ENCODE peak calls at places on chromosomes 2 and 18, in eight cellular contexts. Y is ovary, M is HCT116, H is body of pancreas, T is psoas muscle, R is adrenal gland, L is K562, Z is hepatocyte. B is an unnamed sample.

GRCh38 chr2:86274918-86275275 is 62.5 kb downstream of the REEP1 start:
- DNase-seq in Y (no peak), M (no peak), H (peak; percentile 80), T (no peak), R (peak; percentile 26), L (no peak), Z (peak; percentile 88), B (no peak)

GRCh38 chr2:163465440-163465839 is 270.4 kb downstream of the FIGN start:
- DNase-seq in Y (no peak), M (no peak), H (no peak), T (no peak), R (no peak), L (no peak), Z (peak; percentile 37), B (no peak)

GRCh38 chr2:236730393-236730792 is 160.8 kb downstream of the ACKR3 start:
- DNase-seq in Y (no peak), M (no peak), H (no peak), T (peak; percentile 82), R (no peak), L (no peak), Z (no peak), B (no peak)

GRCh38 chr2:116513991-116514390 is 1300.5 kb upstream of the DDX18 start:
- DNase-seq in Y (no peak), M (no peak), H (no peak), T (no peak), R (no peak), L (no peak), Z (no peak), B (no peak)

GRCh38 chr2:112065966-112066365 is 10.9 kb downstream of the TMEM87B start:
- DNase-seq in Y (no peak), M (no peak), H (no peak), T (no peak), R (no peak), L (no peak), Z (no peak), B (no peak)

GRCh38 chr2:233063269-233063975 is 3.3 kb downstream of the INPP5D start:
- DNase-seq in Y (no peak), M (no peak), H (no peak), T (no peak), R (no peak), L (no peak), Z (no peak), B (no peak)

GRCh38 chr2:216283038-216283900 is 89.0 kb downstream of the MARCHF4 start:
- DNase-seq in Y (no peak), M (peak; percentile 50), H (no peak), T (no peak), R (no peak), L (peak; percentile 63), Z (peak; percentile 18), B (no peak)

GRCh38 chr2:33038230-33038629 is 91.5 kb downstream of the LTBP1 start:
- DNase-seq in Y (no peak), M (no peak), H (no peak), T (no peak), R (no peak), L (no peak), Z (no peak), B (no peak)

GRCh38 chr2:227772932-227773331 is 27.2 kb downstream of the SCYGR8 start:
- DNase-seq in Y (no peak), M (no peak), H (no peak), T (no peak), R (no peak), L (no peak), Z (no peak), B (no peak)

GRCh38 chr2:23599691-23600090 is 214.7 kb downstream of the KLHL29 start:
- DNase-seq in Y (peak; percentile 17), M (no peak), H (no peak), T (no peak), R (no peak), L (no peak), Z (no peak), B (no peak)

GRCh38 chr2:46776687-46777327 is 138.8 kb downstream of the MCFD2 start:
- DNase-seq in Y (peak; percentile 71), M (peak; percentile 54), H (peak; percentile 71), T (no peak), R (peak; percentile 72), L (peak; percentile 74), Z (peak; percentile 78), B (peak; percentile 13)

GRCh38 chr2:122635649-122636496 is 880.4 kb downstream of the TSN start:
- DNase-seq in Y (no peak), M (no peak), H (no peak), T (no peak), R (no peak), L (no peak), Z (no peak), B (no peak)

GRCh38 chr2:109372614-109373013 is 241.2 kb downstream of the SEPTIN10 start:
- DNase-seq in Y (peak; percentile 2), M (no peak), H (no peak), T (no peak), R (no peak), L (no peak), Z (no peak), B (no peak)

GRCh38 chr2:12074126-12074883 is 327.9 kb downstream of the LPIN1 start:
- DNase-seq in Y (no peak), M (no peak), H (no peak), T (no peak), R (no peak), L (peak; percentile 91), Z (no peak), B (peak; percentile 15)
- H3K27ac ChIP-seq in Y (no peak overlapping the region), M (no peak overlapping the region), H (no peak overlapping the region), T (no peak overlapping the region), R (no peak overlapping the region), L (peak overlapping the region; percentile 67), Z (no peak overlapping the region), B (no peak overlapping the region)

GRCh38 chr18:13436596-13436995 is 218.0 kb downstream of the LDLRAD4 start:
- DNase-seq in Y (no peak), M (no peak), H (no peak), T (no peak), R (peak; percentile 42), L (no peak), Z (no peak), B (no peak)
- H3K4me1 ChIP-seq in Y (no peaks in the 10 kb centered on the region), M (no peaks in the 10 kb centered on the region), H (peaks cover 10% of the 10 kb centered on the region), T (peaks cover 26% of the 10 kb centered on the region), R (peaks cover 17% of the 10 kb centered on the region), L (no peaks in the 10 kb centered on the region), Z (no peaks in the 10 kb centered on the region), B (peaks cover 39% of the 10 kb centered on the region)

GRCh38 chr2:69978157-69978904 is 16.9 kb upstream of the ASPRV1 start:
- DNase-seq in Y (no peak), M (no peak), H (no peak), T (peak; percentile 30), R (no peak), L (peak; percentile 86), Z (no peak), B (no peak)

GRCh38 chr2:69975136-69975852 is 13.9 kb upstream of the ASPRV1 start:
- DNase-seq in Y (no peak), M (no peak), H (no peak), T (no peak), R (no peak), L (peak; percentile 44), Z (no peak), B (no peak)

GRCh38 chr2:69979902-69980301 is 18.5 kb upstream of the ASPRV1 start:
- DNase-seq in Y (no peak), M (no peak), H (no peak), T (no peak), R (no peak), L (no peak), Z (no peak), B (no peak)

GRCh38 chr2:69975853-69976462 is 14.5 kb upstream of the ASPRV1 start:
- DNase-seq in Y (peak; percentile 24), M (no peak), H (no peak), T (no peak), R (no peak), L (peak; percentile 92), Z (no peak), B (no peak)

DNA sequence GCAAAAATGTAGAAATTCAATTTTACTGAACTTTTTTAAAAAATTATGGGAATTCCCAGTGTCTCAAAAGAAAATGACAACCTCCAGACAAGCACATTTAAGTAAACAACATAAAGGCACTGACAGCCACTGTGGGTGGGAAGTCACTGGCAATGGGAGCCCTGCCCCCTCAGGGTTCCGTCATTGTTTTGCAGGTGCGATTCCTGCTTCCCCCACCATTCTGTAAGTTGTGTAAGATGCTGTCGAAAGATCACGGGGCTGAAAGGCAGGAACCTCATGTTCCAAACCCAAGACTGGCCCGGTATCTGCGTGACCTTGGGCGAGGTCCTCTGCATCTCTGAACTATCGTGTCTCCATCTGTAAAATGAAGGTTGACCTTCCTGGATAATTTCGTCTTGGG is 15.8 kb upstream of the ASPRV1 start:
- DNase-seq in Y (no peak), M (no peak), H (no peak), T (peak; percentile 19), R (no peak), L (peak; percentile 34), Z (no peak), B (no peak)
- TF ChIP-seq CTCF in Y (no peak), M (no peak), H (no peak), T (no peak), R (no peak), L (no peak), Z (no peak), B (no peak)

DNA sequence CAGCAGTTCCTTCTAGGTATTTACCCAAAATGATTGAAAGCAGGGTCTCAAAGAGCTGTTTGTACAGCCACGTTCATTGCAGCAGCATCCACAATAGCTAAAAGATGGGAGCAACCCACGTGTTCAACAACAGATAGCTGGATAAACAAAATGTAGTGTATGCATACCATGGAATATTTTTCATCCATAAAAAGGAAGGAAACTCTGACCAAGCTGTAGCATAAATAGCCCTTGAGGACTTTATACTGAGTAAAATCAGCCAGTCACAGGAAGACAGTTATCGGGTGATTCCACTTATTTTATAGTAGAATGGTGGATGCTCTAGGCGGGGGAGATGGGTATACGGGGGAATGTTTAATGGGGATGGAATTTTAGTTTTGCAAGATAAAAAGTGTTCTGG is 7.5 kb downstream of the TRAPPC12 start:
- DNase-seq in Y (no peak), M (no peak), H (no peak), T (no peak), R (no peak), L (no peak), Z (no peak), B (no peak)
- H3K27ac ChIP-seq in Y (no peak overlapping the region), M (no peak overlapping the region), H (no peak overlapping the region), T (no peak overlapping the region), R (no peak overlapping the region), L (no peak overlapping the region), Z (peak overlapping the region; percentile 55), B (no peak overlapping the region)

GRCh38 chr18:68436485-68436884 is 278.4 kb downstream of the TMX3 start:
- DNase-seq in Y (no peak), M (no peak), H (no peak), T (no peak), R (no peak), L (no peak), Z (no peak), B (no peak)
- H3K4me1 ChIP-seq in Y (no peaks in the 10 kb centered on the region), M (no peaks in the 10 kb centered on the region), H (no peaks in the 10 kb centered on the region), T (no peaks in the 10 kb centered on the region), R (no peaks in the 10 kb centered on the region), L (no peaks in the 10 kb centered on the region), Z (no peaks in the 10 kb centered on the region), B (no peaks in the 10 kb centered on the region)

B was measured in CD8-positive, alpha-beta T cell.